ENCODE peak calls at places on chromosomes 4 and X, in ten cellular contexts. B is CD4-positive, alpha-beta memory T cell; G is A673; N is Caco-2; U is upper lobe of right lung; V is lung; Z is heart right ventricle; D is cardiac muscle cell; F is tibial nerve; H is uterus. A is an unnamed sample.
A peak's percentile ranks its signal among the peaks of the same experiment; 100 is the strongest.

GRCh38 chr4:166400270-166400894 is 527.3 kb downstream of the TLL1 start:
- DNase-seq in Z (no peak), B (no peak), U (no peak), H (no peak), F (no peak), D (no peak), G (no peak), V (no peak), N (no peak), A (no peak)

GRCh38 chr4:41561241-41561640 is 23.3 kb downstream of the LIMCH1 start:
- DNase-seq in Z (no peak), N (no peak), H (no peak), D (no peak), F (no peak), B (no peak), G (no peak), U (no peak), V (no peak), A (no peak)

GRCh38 chr4:183430317-183430986 is 14.0 kb upstream of the CDKN2AIP start:
- DNase-seq in H (peak; percentile 28), D (no peak), U (no peak), G (no peak), B (peak; percentile 35), V (peak; percentile 28), N (no peak), F (no peak), Z (peak; percentile 10), A (no peak)

GRCh38 chrX:40644175-40644574 is 3.2 kb downstream of the CXorf38 start:
- DNase-seq in H (no peak), U (no peak), V (no peak), N (no peak), G (no peak), D (peak; percentile 78), B (no peak), Z (no peak), F (peak; percentile 21), A (no peak)

GRCh38 chr4:143337600-143338287 is 1.1 kb downstream of the GAB1 start:
- DNase-seq in F (peak; percentile 44), D (peak; percentile 65), N (peak; percentile 66), U (peak; percentile 74), G (peak; percentile 60), V (peak; percentile 46), B (no peak), Z (peak; percentile 65), H (peak; percentile 55), A (peak; percentile 76)

GRCh38 chr4:25767877-25768475 is 94.8 kb downstream of the SEL1L3 start:
- DNase-seq in D (peak; percentile 88), Z (peak; percentile 73), F (peak; percentile 53), B (no peak), G (peak; percentile 81), H (peak; percentile 18), N (peak; percentile 66), U (no peak), V (peak; percentile 62), A (no peak)

GRCh38 chr4:82865592-82865991 is 25.4 kb downstream of the SEC31A start:
- DNase-seq in H (no peak), D (peak; percentile 95), Z (no peak), B (peak; percentile 24), V (no peak), F (peak; percentile 34), U (no peak), N (no peak), G (peak; percentile 30), A (no peak)

GRCh38 chr4:156378053-156378665 is 424.5 kb upstream of the CTSO start:
- DNase-seq in Z (peak; percentile 15), N (no peak), U (no peak), V (no peak), B (no peak), D (peak; percentile 41), H (no peak), F (no peak), G (peak; percentile 81), A (no peak)

GRCh38 chrX:119756926-119757635 is 1.3 kb upstream of the SOWAHD start:
- DNase-seq in V (no peak), Z (no peak), D (no peak), B (peak; percentile 19), H (no peak), F (no peak), G (no peak), N (no peak), U (no peak), A (no peak)

GRCh38 chr4:4394644-4395043 is 7.7 kb downstream of the NSG1 start:
- DNase-seq in B (no peak), F (no peak), U (no peak), G (peak; percentile 39), D (peak; percentile 83), Z (no peak), H (no peak), V (no peak), N (no peak), A (no peak)

GRCh38 chrX:146449243-146449642 is 360.3 kb upstream of the CXorf51B start:
- DNase-seq in D (no peak), Z (no peak), V (no peak), N (no peak), U (no peak), F (no peak), G (no peak), B (no peak), H (no peak), A (no peak)
- H3K27me3 ChIP-seq in D (no peaks in the 10 kb centered on the region), Z (no peaks in the 10 kb centered on the region), V (no peaks in the 10 kb centered on the region), N (no peaks in the 10 kb centered on the region), U (no peaks in the 10 kb centered on the region), F (no peaks in the 10 kb centered on the region), G (no peaks in the 10 kb centered on the region), B (no peaks in the 10 kb centered on the region), H (no peaks in the 10 kb centered on the region), A (no peaks in the 10 kb centered on the region)

GRCh38 chrX:54812306-54812705 is 4.8 kb downstream of the MAGED2 start:
- DNase-seq in F (no peak), B (no peak), Z (no peak), H (no peak), N (no peak), G (no peak), V (no peak), U (no peak), D (no peak), A (no peak)

GRCh38 chrX:54808605-54809483 is 1.3 kb downstream of the MAGED2 start:
- DNase-seq in B (peak; percentile 85), D (peak; percentile 97), N (peak; percentile 93), U (peak; percentile 94), Z (peak; percentile 93), G (peak; percentile 95), H (peak; percentile 95), F (peak; percentile 85), V (peak; percentile 92), A (peak; percentile 95)

GRCh38 chrX:54811301-54811885 is 3.8 kb downstream of the MAGED2 start:
- DNase-seq in U (no peak), Z (no peak), N (no peak), D (no peak), V (no peak), G (no peak), F (no peak), H (no peak), B (no peak), A (no peak)

GRCh38 chrX:54808109-54808604 is 612 bp downstream of the MAGED2 start:
- DNase-seq in D (peak; percentile 72), H (peak; percentile 80), U (peak; percentile 79), G (peak; percentile 63), V (no peak), N (no peak), Z (peak; percentile 80), F (peak; percentile 73), B (no peak), A (no peak)

DNA sequence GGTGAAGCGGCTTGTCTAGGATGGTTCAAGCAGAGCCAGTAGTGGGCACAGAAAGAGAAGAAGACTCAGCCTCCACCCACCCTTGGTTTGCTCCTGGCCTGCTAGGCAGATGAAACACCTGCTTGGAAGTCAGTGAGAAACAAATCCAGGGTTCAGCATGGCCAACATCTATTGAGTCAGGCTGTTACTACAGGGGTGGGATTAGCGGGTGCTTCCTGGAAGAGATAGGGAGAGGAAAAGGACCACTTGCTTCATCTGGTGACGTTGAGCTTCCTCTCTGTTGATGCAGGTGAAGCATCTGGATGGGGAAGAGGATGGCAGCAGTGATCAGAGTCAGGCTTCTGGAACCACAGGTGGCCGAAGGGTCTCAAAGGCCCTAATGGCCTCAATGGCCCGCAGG is 3.0 kb downstream of the MAGED2 start:
- DNase-seq in B (no peak), N (no peak), U (no peak), G (no peak), F (no peak), D (no peak), H (no peak), V (no peak), Z (no peak), A (no peak)
- H3K27me3 ChIP-seq in B (no peaks in the 10 kb centered on the region), N (no peaks in the 10 kb centered on the region), U (no peaks in the 10 kb centered on the region), G (no peaks in the 10 kb centered on the region), F (no peaks in the 10 kb centered on the region), D (no peaks in the 10 kb centered on the region), H (no peaks in the 10 kb centered on the region), V (no peaks in the 10 kb centered on the region), Z (no peaks in the 10 kb centered on the region), A (no peaks in the 10 kb centered on the region)

DNA sequence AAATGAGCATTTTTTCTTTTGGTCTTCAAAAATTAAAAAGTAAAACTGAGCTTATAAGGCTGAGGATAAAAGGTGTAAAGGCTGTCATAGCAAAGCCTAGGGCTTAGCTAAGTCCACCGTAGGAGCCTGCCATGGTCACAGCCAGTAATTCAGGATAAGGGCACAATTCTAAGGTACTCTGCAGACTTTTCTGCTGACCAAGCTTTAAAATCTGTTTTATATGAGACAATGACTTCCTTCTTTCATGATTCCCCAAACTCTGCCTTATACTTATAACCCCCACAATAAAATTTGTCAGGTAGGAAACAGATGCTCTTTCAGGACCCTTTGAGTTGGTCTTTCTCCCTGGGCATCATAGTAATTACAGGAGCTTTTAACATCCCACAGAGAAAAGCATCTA is 138.5 kb downstream of the COL4A6 start:
- DNase-seq in Z (no peak), B (no peak), F (no peak), V (no peak), U (no peak), D (no peak), G (no peak), N (no peak), H (no peak), A (no peak)
- H3K27me3 ChIP-seq in Z (no peaks in the 10 kb centered on the region), B (no peaks in the 10 kb centered on the region), F (no peaks in the 10 kb centered on the region), V (no peaks in the 10 kb centered on the region), U (no peaks in the 10 kb centered on the region), D (no peaks in the 10 kb centered on the region), G (peaks cover 9% of the 10 kb centered on the region), N (no peaks in the 10 kb centered on the region), H (no peaks in the 10 kb centered on the region), A (no peaks in the 10 kb centered on the region)

GRCh38 chr4:153790962-153791551 is 2.2 kb upstream of the SFRP2 start:
- DNase-seq in N (no peak), H (no peak), B (no peak), V (no peak), U (peak; percentile 70), G (no peak), Z (no peak), F (peak; percentile 41), D (peak; percentile 24), A (no peak)

GRCh38 chr4:153792007-153792892 is 3.4 kb upstream of the SFRP2 start:
- DNase-seq in G (peak; percentile 37), F (peak; percentile 88), D (peak; percentile 25), Z (peak; percentile 26), N (no peak), U (peak; percentile 76), V (peak; percentile 50), H (no peak), B (no peak), A (no peak)

GRCh38 chr4:153789741-153790651 is 1.1 kb upstream of the SFRP2 start:
- DNase-seq in H (no peak), D (no peak), G (no peak), N (no peak), F (peak; percentile 29), V (no peak), Z (no peak), B (no peak), U (no peak), A (no peak)

GRCh38 chr4:153794001-153794400 is 5.1 kb upstream of the SFRP2 start:
- DNase-seq in D (no peak), V (no peak), B (no peak), U (no peak), H (no peak), Z (no peak), G (no peak), N (peak; percentile 54), F (no peak), A (no peak)

GRCh38 chr4:153792893-153793227 is 4.0 kb upstream of the SFRP2 start:
- DNase-seq in H (no peak), F (no peak), N (no peak), V (no peak), Z (no peak), D (no peak), G (no peak), B (no peak), U (no peak), A (no peak)
- H3K27me3 ChIP-seq in H (peaks cover 34% of the 10 kb centered on the region), F (no peaks in the 10 kb centered on the region), N (no peaks in the 10 kb centered on the region), V (peaks cover 5% of the 10 kb centered on the region), Z (peaks cover 97% of the 10 kb centered on the region), D (peaks cover 48% of the 10 kb centered on the region), G (peaks cover 63% of the 10 kb centered on the region), B (peaks cover 40% of the 10 kb centered on the region), U (peaks cover 70% of the 10 kb centered on the region), A (peaks cover 28% of the 10 kb centered on the region)

A was measured in ascending aorta.